ENCODE peak calls at places on chromosomes 3 and 15, in six cellular contexts. S is choroid plexus epithelial cell, X is progenitor cell of endocrine pancreas, O is bronchial epithelial cell, R is adrenal gland, W is transverse colon. I is an unnamed sample.

GRCh38 chr3:98521897-98522537 is 685 bp downstream of the CLDND1 start:
- DNase-seq in X (no peak), W (peak), R (peak), S (peak), O (peak), I (peak)

GRCh38 chr3:167102071-167102470 is 278.0 kb downstream of the ZBBX start:
- DNase-seq in S (no peak), X (no peak), W (no peak), O (no peak), R (no peak), I (no peak)

GRCh38 chr3:41140242-41140641 is 59.1 kb upstream of the CTNNB1 start:
- DNase-seq in X (no peak), W (no peak), R (no peak), O (no peak), S (no peak), I (no peak)

GRCh38 chr3:64575211-64575844 is 112.5 kb downstream of the ADAMTS9 start:
- DNase-seq in X (no peak), O (peak), R (no peak), S (peak), W (no peak), I (peak)

GRCh38 chr3:102979682-102980378 is 545.0 kb downstream of the ZPLD1 start:
- DNase-seq in R (peak), W (peak), X (no peak), O (peak), S (peak), I (no peak)

GRCh38 chr3:196501316-196502064 is 2.1 kb downstream of the RNF168 start:
- DNase-seq in O (peak), X (no peak), W (peak), R (no peak), S (peak), I (no peak)

GRCh38 chr3:133838296-133838789 is 32.7 kb downstream of the SRPRB start:
- DNase-seq in R (no peak), W (no peak), O (no peak), X (no peak), S (no peak), I (no peak)

GRCh38 chr15:70257573-70258220 is 160.0 kb upstream of the TLE3 start:
- DNase-seq in X (no peak), O (no peak), R (peak), S (no peak), W (no peak), I (no peak)

GRCh38 chr15:77419836-77420609 is at the start of gene PEAK1:
- DNase-seq in O (peak), X (peak), W (peak), R (peak), S (peak), I (peak)

GRCh38 chr3:52104664-52105281 is 48.4 kb upstream of the DUSP7 start:
- DNase-seq in W (no peak), R (no peak), O (no peak), X (no peak), S (no peak), I (no peak)

GRCh38 chr3:36991923-36992805 is 767 bp downstream of the EPM2AIP1 start:
- DNase-seq in S (peak), R (peak), O (peak), W (peak), X (no peak), I (peak)

GRCh38 chr3:54857343-54857742 is 70.5 kb downstream of the LRTM1 start:
- DNase-seq in W (no peak), S (no peak), X (no peak), O (peak), R (peak), I (no peak)

GRCh38 chr3:19931767-19932188 is 2.2 kb downstream of the EFHB start:
- DNase-seq in O (peak), S (no peak), R (no peak), W (no peak), X (no peak), I (no peak)

GRCh38 chr3:132787616-132788015 is 65.4 kb upstream of the NPHP3 start:
- DNase-seq in S (peak), R (no peak), O (no peak), X (no peak), W (no peak), I (no peak)

GRCh38 chr15:60993008-60993407 is 236.1 kb downstream of the RORA start:
- DNase-seq in O (no peak), W (no peak), S (peak), X (no peak), R (no peak), I (no peak)

GRCh38 chr3:177626014-177626413 is 428.7 kb upstream of the TBL1XR1 start:
- DNase-seq in S (no peak), R (no peak), X (no peak), W (no peak), O (no peak), I (no peak)

GRCh38 chr3:65351753-65352152 is 664.0 kb upstream of the ADAMTS9 start:
- DNase-seq in X (no peak), W (no peak), O (no peak), R (no peak), S (no peak), I (no peak)

GRCh38 chr3:135929670-135930069 is 35.9 kb upstream of the PPP2R3A start:
- DNase-seq in S (peak), O (no peak), R (peak), X (no peak), W (peak), I (no peak)

GRCh38 chr15:90291679-90292356 is 26.3 kb downstream of the NGRN start:
- DNase-seq in X (no peak), S (peak), O (peak), R (peak), W (peak), I (no peak)

GRCh38 chr3:177789500-177789899 is 592.2 kb upstream of the TBL1XR1 start:
- DNase-seq in W (no peak), R (no peak), X (no peak), S (no peak), O (no peak), I (no peak)

GRCh38 chr3:111471851-111472250 is 70.1 kb upstream of the CD96 start:
- DNase-seq in S (peak), X (no peak), O (no peak), R (no peak), W (no peak), I (no peak)

GRCh38 chr3:69250014-69250413 is 127.6 kb upstream of the LMOD3 start:
- DNase-seq in R (peak), W (peak), X (peak), S (peak), O (no peak), I (peak)

GRCh38 chr3:87370007-87370406 is 93.6 kb upstream of the POU1F1 start:
- DNase-seq in W (no peak), X (no peak), S (peak), R (no peak), O (no peak), I (no peak)

GRCh38 chr15:89419370-89419984 is 76.9 kb downstream of the RHCG start:
- DNase-seq in R (peak), O (no peak), X (peak), W (no peak), S (peak), I (peak)

GRCh38 chr15:42108189-42108588 is 13.8 kb upstream of the PLA2G4D start:
- DNase-seq in W (no peak), S (peak), O (peak), X (no peak), R (no peak), I (no peak)

GRCh38 chr3:30354972-30355371 is 251.4 kb upstream of the TGFBR2 start:
- DNase-seq in W (no peak), S (peak), R (no peak), O (peak), X (no peak), I (no peak)

GRCh38 chr15:26838742-26839460 is 28.0 kb upstream of the GABRA5 start:
- DNase-seq in X (no peak), S (no peak), R (no peak), W (no peak), O (no peak), I (peak)
- TF ChIP-seq CTCF in X (peak), S (peak), R (no peak), W (no peak), O (peak), I (peak)

GRCh38 chr15:91524534-91524933 is 329.0 kb upstream of the SLCO3A1 start:
- DNase-seq in S (no peak), W (no peak), R (no peak), O (no peak), X (no peak), I (no peak)

GRCh38 chr15:91525746-91526145 is 327.8 kb upstream of the SLCO3A1 start:
- DNase-seq in S (no peak), R (no peak), O (no peak), W (no peak), X (no peak), I (no peak)

GRCh38 chr15:91521996-91522395 is 331.5 kb upstream of the SLCO3A1 start:
- DNase-seq in X (no peak), R (no peak), O (peak), W (no peak), S (no peak), I (no peak)

GRCh38 chr15:91520848-91521247 is 332.7 kb upstream of the SLCO3A1 start:
- DNase-seq in X (no peak), O (peak), R (no peak), S (no peak), W (no peak), I (no peak)

GRCh38 chr15:91522609-91523332 is 330.7 kb upstream of the SLCO3A1 start:
- DNase-seq in O (peak), R (no peak), S (no peak), W (no peak), X (no peak), I (no peak)
- TF ChIP-seq CTCF in O (no peak), R (peak), S (no peak), W (peak), X (peak), I (no peak)

GRCh38 chr3:150521458-150521857 is 24.8 kb downstream of the SERP1 start:
- DNase-seq in R (no peak), S (peak), W (no peak), O (no peak), X (no peak), I (no peak)
- TF ChIP-seq CTCF in R (no peak), S (peak), W (no peak), O (no peak), X (no peak), I (no peak)

GRCh38 chr15:75785771-75786563 is 57.3 kb upstream of the UBE2Q2 start:
- DNase-seq in X (no peak), R (no peak), O (no peak), W (no peak), S (peak), I (peak)
- TF ChIP-seq CTCF in X (peak), R (no peak), O (no peak), W (no peak), S (peak), I (no peak)

GRCh38 chr3:197750396-197750831 is 731 bp downstream of the FYTTD1 start:
- DNase-seq in S (peak), W (peak), O (peak), R (peak), X (peak), I (peak)
- TF ChIP-seq CTCF in S (peak), W (peak), O (no peak), R (peak), X (no peak), I (no peak)

GRCh38 chr15:82103500-82103899 is 57.7 kb upstream of the MEX3B start:
- DNase-seq in S (no peak), W (no peak), O (no peak), X (no peak), R (no peak), I (no peak)
- TF ChIP-seq CTCF in S (peak), W (no peak), O (no peak), X (no peak), R (no peak), I (no peak)

GRCh38 chr15:65395567-65396185 is 17.9 kb upstream of the IGDCC3 start:
- DNase-seq in X (no peak), R (no peak), S (no peak), W (no peak), O (no peak), I (no peak)
- TF ChIP-seq CTCF in X (no peak), R (no peak), S (no peak), W (no peak), O (no peak), I (peak)

DNA sequence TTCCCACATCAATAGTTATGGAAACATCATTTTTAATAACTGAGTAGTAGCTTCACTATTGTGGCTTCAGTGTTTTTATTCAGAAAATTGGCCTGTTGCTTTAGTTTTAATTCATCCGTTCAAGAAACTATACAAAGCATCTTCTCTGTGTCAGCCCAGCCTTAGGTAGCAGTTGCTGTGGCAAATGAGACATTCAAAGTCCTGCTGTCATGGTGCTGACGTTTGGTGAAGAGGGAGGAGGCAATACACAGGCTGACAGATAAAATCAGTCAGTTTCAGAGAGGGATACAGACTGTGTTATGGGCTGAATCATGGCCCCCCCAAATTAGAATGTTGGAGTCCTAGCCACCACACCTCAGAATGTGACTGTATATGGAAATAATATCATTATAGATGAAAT is 56.5 kb downstream of the SLC7A14 start:
- DNase-seq in X (no peak), O (no peak), S (no peak), W (no peak), R (no peak), I (no peak)
- TF ChIP-seq CTCF in X (no peak), O (no peak), S (no peak), W (no peak), R (no peak), I (no peak)